ENCODE peak calls at places on chromosomes 11 and 22, in six cellular contexts. Y is hypothalamus, Z is pancreas, E is NCI-H2081, L is transverse colon, W is GM10248. U is an unnamed sample.
A peak's percentile ranks its signal among the peaks of the same experiment; 100 is the strongest.

GRCh38 chr11:59802639-59803176 is 7.9 kb downstream of the MRPL16 start:
- DNase-seq in E (peak; percentile 57), Y (no peak), L (no peak), W (peak; percentile 31), Z (no peak), U (peak; percentile 22)

GRCh38 chr11:120127236-120127635 is 10.7 kb downstream of the TRIM29 start:
- DNase-seq in L (no peak), Z (no peak), W (no peak), E (no peak), Y (no peak), U (no peak)

GRCh38 chr22:25514436-25514835 is 50.0 kb upstream of the GRK3 start:
- DNase-seq in W (no peak), Z (no peak), Y (no peak), L (no peak), E (no peak), U (no peak)

GRCh38 chr22:19807914-19808872 is 46.5 kb downstream of the GNB1L start:
- DNase-seq in E (no peak), W (no peak), L (no peak), Y (no peak), Z (peak; percentile 48), U (no peak)

GRCh38 chr22:36226189-36226588 is 13.1 kb downstream of the APOL2 start:
- DNase-seq in E (no peak), L (no peak), Z (no peak), W (no peak), Y (no peak), U (no peak)

GRCh38 chr22:19596680-19597398 is 72.6 kb upstream of the CLDN5 start:
- DNase-seq in Y (no peak), L (no peak), W (no peak), E (peak; percentile 34), Z (no peak), U (no peak)

GRCh38 chr11:109783842-109784241 is 309.4 kb upstream of the ZC3H12C start:
- DNase-seq in E (peak; percentile 90), Y (no peak), Z (no peak), W (peak; percentile 10), L (peak; percentile 20), U (no peak)

GRCh38 chr11:134342572-134343340 is 11.0 kb downstream of the GLB1L2 start:
- DNase-seq in E (no peak), W (no peak), L (no peak), Y (no peak), Z (no peak), U (no peak)

GRCh38 chr22:46829140-46829891 is 66.9 kb downstream of the TBC1D22A start:
- DNase-seq in Z (no peak), E (no peak), W (no peak), Y (no peak), L (no peak), U (no peak)

GRCh38 chr11:32390712-32391111 is 44.6 kb downstream of the WT1 start:
- DNase-seq in L (no peak), E (no peak), Y (no peak), Z (no peak), W (no peak), U (no peak)

GRCh38 chr11:118791961-118792578 is 1.1 kb upstream of the DDX6 start:
- DNase-seq in L (peak; percentile 45), E (no peak), Y (no peak), W (peak; percentile 39), Z (peak; percentile 89), U (no peak)

GRCh38 chr11:116422976-116423375 is 349.8 kb downstream of the BUD13 start:
- DNase-seq in E (peak; percentile 34), Y (no peak), Z (no peak), L (no peak), W (no peak), U (no peak)

GRCh38 chr11:61281581-61282250 is 13.4 kb downstream of the VWCE start:
- DNase-seq in Z (peak; percentile 80), Y (no peak), W (peak; percentile 55), L (peak; percentile 81), E (no peak), U (no peak)

GRCh38 chr11:72769680-72770079 is 17.5 kb upstream of the ARAP1 start:
- DNase-seq in Y (no peak), E (no peak), Z (no peak), W (no peak), L (no peak), U (no peak)

GRCh38 chr22:41132555-41132954 is 40.2 kb downstream of the EP300 start:
- DNase-seq in Z (no peak), W (no peak), Y (no peak), E (no peak), L (no peak), U (no peak)

GRCh38 chr11:22031791-22032190 is 161.1 kb upstream of the ANO5 start:
- DNase-seq in E (no peak), W (no peak), Y (no peak), Z (no peak), L (no peak), U (no peak)

GRCh38 chr11:85934599-85935169 is 79.5 kb downstream of the CCDC83 start:
- DNase-seq in Y (no peak), L (no peak), E (no peak), Z (peak; percentile 70), W (no peak), U (no peak)

GRCh38 chr11:66974724-66975402 is at the start of gene C11orf86:
- DNase-seq in E (no peak), Z (no peak), W (no peak), L (peak; percentile 66), Y (no peak), U (no peak)

GRCh38 chr11:122628691-122629555 is 26.6 kb upstream of the UBASH3B start:
- DNase-seq in E (peak; percentile 78), W (peak; percentile 65), Y (peak; percentile 21), Z (no peak), L (peak; percentile 64), U (peak; percentile 60)

GRCh38 chr11:93736129-93736528 is 5.2 kb downstream of the TAF1D start:
- DNase-seq in L (no peak), W (no peak), Z (no peak), E (no peak), Y (no peak), U (no peak)

GRCh38 chr11:67033661-67034166 is 10.8 kb downstream of the SYT12 start:
- DNase-seq in W (no peak), L (no peak), Y (peak; percentile 73), Z (no peak), E (no peak), U (no peak)

GRCh38 chr22:24070553-24070952 is 59.4 kb downstream of the CABIN1 start:
- DNase-seq in Y (no peak), W (no peak), L (no peak), Z (no peak), E (no peak), U (no peak)

GRCh38 chr22:38706101-38706884 is 549 bp downstream of the GTPBP1 start:
- DNase-seq in L (peak; percentile 61), W (no peak), E (no peak), Z (peak; percentile 88), Y (peak; percentile 26), U (no peak)

GRCh38 chr11:25309818-25310217 is 813.0 kb downstream of the LUZP2 start:
- DNase-seq in L (no peak), Z (no peak), W (no peak), E (no peak), Y (no peak), U (no peak)

GRCh38 chr11:60700689-60701508 is 1.5 kb downstream of the MS4A8 start:
- DNase-seq in Z (no peak), L (peak; percentile 53), Y (no peak), E (peak; percentile 89), W (peak; percentile 45), U (no peak)

GRCh38 chr11:114321621-114322257 is 25.5 kb downstream of the NNMT start:
- DNase-seq in E (no peak), L (no peak), Y (no peak), W (no peak), Z (no peak), U (no peak)

GRCh38 chr11:47213985-47214564 is 699 bp upstream of the DDB2 start:
- DNase-seq in Z (peak; percentile 97), E (peak; percentile 94), L (peak; percentile 94), Y (peak; percentile 91), W (peak; percentile 79), U (peak; percentile 72)

GRCh38 chr11:60263434-60263833 is 17.0 kb upstream of the MS4A4A start:
- DNase-seq in E (no peak), W (no peak), Z (no peak), L (no peak), Y (no peak), U (no peak)

GRCh38 chr11:2178906-2179494 is 7.4 kb upstream of the TH start:
- DNase-seq in E (peak; percentile 7), Z (no peak), L (no peak), W (no peak), Y (no peak), U (no peak)

GRCh38 chr11:61334434-61335354 is 1.7 kb downstream of the TKFC start:
- DNase-seq in Y (no peak), L (no peak), E (no peak), W (no peak), Z (no peak), U (no peak)

GRCh38 chr11:90288207-90288821 is 65.5 kb upstream of the CHORDC1 start:
- DNase-seq in Y (no peak), L (no peak), E (peak; percentile 32), W (peak; percentile 17), Z (no peak), U (no peak)

GRCh38 chr22:47295982-47296381 is 533.5 kb downstream of the TBC1D22A start:
- DNase-seq in W (peak; percentile 5), E (no peak), L (no peak), Y (no peak), Z (no peak), U (no peak)

GRCh38 chr11:108926522-108927380 is 261.9 kb downstream of the DDX10 start:
- DNase-seq in L (no peak), W (no peak), E (no peak), Z (no peak), Y (no peak), U (no peak)

GRCh38 chr11:124739479-124740276 is at the start of gene NRGN:
- DNase-seq in E (peak; percentile 91), Z (peak; percentile 97), W (peak; percentile 95), Y (peak; percentile 33), L (peak; percentile 92), U (peak; percentile 61)

GRCh38 chr11:66568124-66568916 is at the start of gene CTSF:
- DNase-seq in W (peak; percentile 92), Y (peak; percentile 84), Z (peak; percentile 95), E (peak; percentile 85), L (peak; percentile 85), U (peak; percentile 23)

GRCh38 chr11:30333405-30333804 is 10.5 kb downstream of the ARL14EP start:
- DNase-seq in Z (no peak), L (no peak), W (no peak), E (peak; percentile 9), Y (no peak), U (no peak)

U was measured in central memory CD8-positive, alpha-beta T cell.